ENCODE peak calls at places on chromosomes 1 and 21, in ten cellular contexts. G is AG09319, Q is osteocyte, W is HFF-Myc, H is tibial artery, V is HFFc6, I is HCT116, Z is ovary, P is thoracic aorta, A is uterus. J is an unnamed sample.

GRCh38 chr1:168179411-168180147 is 817 bp downstream of the TIPRL start:
- DNase-seq in W (no peak), H (no peak), G (no peak), Q (no peak), I (no peak), P (no peak), V (peak), A (no peak), Z (no peak), J (no peak)

GRCh38 chr21:44869860-44870747 is 3.4 kb downstream of the PTTG1IP start:
- DNase-seq in H (peak), G (peak), V (peak), A (peak), Z (peak), W (peak), I (peak), Q (no peak), P (peak), J (peak)

GRCh38 chr1:226738995-226739695 is at the start of gene ITPKB:
- DNase-seq in H (peak), Z (peak), V (no peak), P (no peak), A (peak), Q (no peak), I (no peak), W (peak), G (no peak), J (no peak)

GRCh38 chr1:38527373-38527966 is 332.1 kb downstream of the RRAGC start:
- DNase-seq in P (no peak), I (peak), W (no peak), Q (no peak), H (no peak), V (no peak), A (no peak), Z (no peak), G (no peak), J (no peak)

GRCh38 chr21:43005635-43006034 is 31.3 kb downstream of the PKNOX1 start:
- DNase-seq in H (no peak), W (no peak), P (no peak), I (no peak), V (no peak), G (no peak), Q (no peak), Z (no peak), A (no peak), J (no peak)

GRCh38 chr1:240151126-240151735 is 59.5 kb downstream of the FMN2 start:
- DNase-seq in A (no peak), H (no peak), Q (no peak), G (no peak), I (no peak), Z (no peak), V (peak), W (no peak), P (no peak), J (no peak)

GRCh38 chr1:220893701-220894024 is 14.4 kb downstream of the HLX start:
- DNase-seq in V (no peak), G (no peak), H (no peak), Q (no peak), Z (no peak), I (no peak), P (no peak), W (no peak), A (no peak), J (no peak)

GRCh38 chr1:4267381-4268261 is 367.5 kb upstream of the C1orf174 start:
- DNase-seq in Q (no peak), G (no peak), W (no peak), A (no peak), P (no peak), H (no peak), Z (no peak), I (no peak), V (no peak), J (no peak)

GRCh38 chr1:31615939-31616338 is 1.6 kb upstream of the HCRTR1 start:
- DNase-seq in G (no peak), Z (no peak), V (no peak), W (no peak), Q (no peak), I (no peak), P (no peak), H (no peak), A (no peak), J (no peak)

GRCh38 chr21:14699433-14700410 is 153.6 kb upstream of the SAMSN1 start:
- DNase-seq in H (no peak), G (no peak), V (no peak), W (no peak), Z (no peak), I (no peak), P (no peak), A (no peak), Q (no peak), J (no peak)

GRCh38 chr1:3113741-3114056 is 44.7 kb downstream of the PRDM16 start:
- DNase-seq in G (no peak), H (no peak), Z (no peak), P (no peak), V (no peak), I (no peak), Q (no peak), A (no peak), W (no peak), J (no peak)

GRCh38 chr1:78254517-78254916 is 208.8 kb downstream of the GIPC2 start:
- DNase-seq in Q (no peak), G (no peak), H (no peak), A (no peak), W (peak), V (peak), P (no peak), I (no peak), Z (no peak), J (no peak)

GRCh38 chr1:176691251-176692228 is 228.6 kb downstream of the PAPPA2 start:
- DNase-seq in Q (no peak), G (peak), I (peak), Z (no peak), H (no peak), V (peak), P (no peak), A (no peak), W (peak), J (no peak)

GRCh38 chr1:185704181-185704580 is 30.0 kb upstream of the HMCN1 start:
- DNase-seq in V (no peak), I (no peak), A (no peak), H (no peak), W (no peak), Z (no peak), P (no peak), G (no peak), Q (no peak), J (no peak)

GRCh38 chr1:216368249-216368648 is 55.0 kb downstream of the USH2A start:
- DNase-seq in Z (no peak), G (no peak), W (no peak), P (no peak), Q (no peak), A (no peak), V (no peak), H (no peak), I (no peak), J (no peak)

GRCh38 chr1:192512426-192513125 is 63.0 kb upstream of the RGS1 start:
- DNase-seq in V (no peak), A (no peak), Q (no peak), G (no peak), H (peak), P (no peak), W (no peak), Z (no peak), I (no peak), J (no peak)

GRCh38 chr1:1361982-1362423 is 3.6 kb upstream of the MXRA8 start:
- DNase-seq in W (no peak), G (peak), Z (peak), I (no peak), P (no peak), V (peak), A (peak), H (peak), Q (no peak), J (no peak)

GRCh38 chr1:183226963-183227362 is 40.9 kb downstream of the LAMC2 start:
- DNase-seq in H (no peak), Q (no peak), Z (no peak), A (no peak), P (no peak), V (no peak), W (no peak), G (no peak), I (no peak), J (no peak)

GRCh38 chr1:11845641-11846335 is 1.8 kb downstream of the NPPA start:
- DNase-seq in H (no peak), A (no peak), Z (no peak), V (no peak), G (no peak), P (no peak), Q (no peak), I (no peak), W (no peak), J (no peak)

GRCh38 chr21:38067086-38067739 is 151.0 kb upstream of the KCNJ6 start:
- DNase-seq in Q (no peak), V (no peak), P (no peak), G (no peak), Z (no peak), I (no peak), W (no peak), H (no peak), A (no peak), J (no peak)

GRCh38 chr21:29939859-29940245 is at the start of gene GRIK1:
- DNase-seq in P (no peak), H (no peak), V (no peak), Q (no peak), A (no peak), W (no peak), I (no peak), Z (no peak), G (no peak), J (no peak)

GRCh38 chr21:16196521-16197208 is 466.9 kb downstream of the USP25 start:
- DNase-seq in A (no peak), P (no peak), Q (no peak), I (no peak), W (no peak), G (no peak), H (no peak), V (no peak), Z (no peak), J (no peak)

GRCh38 chr1:227994632-227995300 is 12.0 kb upstream of the WNT3A start:
- DNase-seq in P (no peak), V (no peak), A (no peak), Q (peak), H (no peak), W (no peak), G (no peak), Z (no peak), I (no peak), J (peak)

GRCh38 chr21:42114646-42115045 is 43.5 kb downstream of the UMODL1 start:
- DNase-seq in P (no peak), A (no peak), W (no peak), I (no peak), V (no peak), G (no peak), Q (no peak), Z (no peak), H (no peak), J (no peak)

GRCh38 chr1:239418683-239419082 is 32.3 kb downstream of the CHRM3 start:
- DNase-seq in A (no peak), W (no peak), Z (no peak), H (no peak), P (no peak), V (no peak), I (no peak), Q (no peak), G (no peak), J (no peak)

GRCh38 chr21:20486303-20486702 is 511.9 kb upstream of the NCAM2 start:
- DNase-seq in Q (no peak), W (no peak), I (no peak), Z (no peak), H (no peak), V (no peak), P (no peak), A (no peak), G (no peak), J (no peak)

GRCh38 chr1:23215751-23216449 is 1.4 kb downstream of the HTR1D start:
- DNase-seq in A (no peak), V (no peak), I (no peak), W (no peak), Q (no peak), H (no peak), P (no peak), G (no peak), Z (no peak), J (no peak)

GRCh38 chr1:212450331-212450881 is 17.7 kb downstream of the NENF start:
- DNase-seq in H (no peak), Q (no peak), P (no peak), W (no peak), G (peak), Z (no peak), A (no peak), V (peak), I (no peak), J (peak)

GRCh38 chr21:37153193-37153934 is 80.3 kb downstream of the TTC3 start:
- DNase-seq in I (no peak), W (peak), P (no peak), Z (no peak), G (no peak), A (peak), H (no peak), V (peak), Q (no peak), J (no peak)

GRCh38 chr1:161420763-161421455 is 53.2 kb upstream of the CFAP126 start:
- DNase-seq in V (no peak), Q (no peak), P (no peak), Z (no peak), H (no peak), G (no peak), W (no peak), I (peak), A (no peak), J (no peak)

GRCh38 chr21:35021546-35021945 is 27.6 kb downstream of the RUNX1 start:
- DNase-seq in W (no peak), A (no peak), G (no peak), P (no peak), V (no peak), H (no peak), Z (no peak), Q (no peak), I (no peak), J (peak)

GRCh38 chr21:35024071-35024420 is 25.1 kb downstream of the RUNX1 start:
- DNase-seq in G (no peak), V (no peak), W (no peak), P (no peak), I (no peak), H (no peak), Z (no peak), A (no peak), Q (no peak), J (no peak)

GRCh38 chr21:35024475-35024874 is 24.6 kb downstream of the RUNX1 start:
- DNase-seq in H (no peak), A (no peak), W (no peak), Z (no peak), Q (no peak), I (no peak), V (peak), G (no peak), P (no peak), J (no peak)

GRCh38 chr21:35025206-35026152 is 23.6 kb downstream of the RUNX1 start:
- DNase-seq in A (no peak), G (no peak), W (no peak), Z (no peak), V (no peak), H (no peak), Q (no peak), P (no peak), I (no peak), J (peak)

DNA sequence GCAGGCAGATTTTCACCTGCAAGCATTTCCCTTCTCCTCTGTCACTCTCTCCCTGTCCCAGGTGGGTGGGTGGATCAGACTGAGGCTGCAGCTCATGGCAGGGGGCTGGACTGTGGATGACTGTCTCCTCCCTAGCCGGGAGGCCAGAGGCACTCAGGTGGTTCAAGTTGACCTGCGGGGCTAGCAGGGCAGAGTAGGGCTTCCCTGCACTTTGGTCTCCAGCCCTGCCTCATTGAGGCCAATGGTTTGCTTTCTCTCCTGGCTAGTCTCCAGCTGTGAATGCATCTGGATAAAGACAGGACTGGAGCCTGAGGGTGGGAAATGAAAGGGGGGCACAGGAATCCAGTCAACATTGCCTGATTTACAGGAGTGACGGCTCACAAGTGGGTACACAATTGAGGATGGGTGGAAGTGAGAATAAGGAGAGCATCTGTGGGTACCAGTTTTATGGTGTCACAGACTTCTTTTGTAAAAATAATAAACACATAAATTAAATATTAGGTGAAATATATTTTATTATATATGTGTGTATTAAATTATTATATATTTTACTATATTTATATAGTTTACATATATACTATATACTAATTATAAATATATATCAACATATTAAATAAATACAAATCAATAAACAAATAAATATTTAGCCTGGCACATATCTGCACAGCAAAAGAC is 25.6 kb downstream of the RUNX1 start:
- DNase-seq in G (no peak), Z (no peak), A (no peak), P (no peak), H (no peak), V (no peak), Q (no peak), W (no peak), I (no peak), J (peak)
- TF ChIP-seq CTCF in G (no peak), Z (no peak), A (no peak), P (no peak), H (no peak), V (no peak), Q (no peak), W (no peak), I (no peak), J (no peak)

DNA sequence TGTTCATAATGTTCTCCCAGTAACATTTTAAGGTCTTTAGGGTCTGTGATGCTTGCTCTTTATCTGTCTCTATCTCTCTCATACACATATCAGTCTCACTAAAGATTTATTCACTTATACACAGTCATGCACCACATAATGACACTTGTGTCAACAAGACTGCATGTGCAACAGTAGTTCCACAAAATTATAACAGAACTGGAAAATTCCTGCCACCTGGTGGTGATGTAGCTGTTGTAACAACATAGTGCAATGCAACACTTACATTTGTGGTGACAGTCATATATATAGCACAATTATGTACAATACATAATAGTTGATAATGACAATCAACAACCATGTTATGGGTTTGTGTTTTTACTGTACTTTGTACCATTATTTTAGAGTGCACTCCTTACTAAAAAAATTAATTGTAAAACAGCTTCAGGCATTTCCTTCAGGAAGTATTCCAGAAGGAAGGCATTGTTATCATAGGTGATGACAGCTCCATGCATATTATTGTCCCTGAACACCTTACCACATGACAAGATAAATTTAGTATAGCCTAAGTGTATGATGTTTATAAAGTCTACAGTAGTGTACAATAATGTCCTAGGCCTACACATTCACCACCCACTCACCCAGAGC is 8.1 kb downstream of the TDRD5 start:
- DNase-seq in I (peak), P (no peak), A (no peak), Z (no peak), H (no peak), W (peak), V (peak), Q (no peak), G (no peak), J (no peak)
- TF ChIP-seq CTCF in I (peak), P (peak), A (no peak), Z (no peak), H (peak), W (peak), V (peak), Q (peak), G (peak), J (no peak)

DNA sequence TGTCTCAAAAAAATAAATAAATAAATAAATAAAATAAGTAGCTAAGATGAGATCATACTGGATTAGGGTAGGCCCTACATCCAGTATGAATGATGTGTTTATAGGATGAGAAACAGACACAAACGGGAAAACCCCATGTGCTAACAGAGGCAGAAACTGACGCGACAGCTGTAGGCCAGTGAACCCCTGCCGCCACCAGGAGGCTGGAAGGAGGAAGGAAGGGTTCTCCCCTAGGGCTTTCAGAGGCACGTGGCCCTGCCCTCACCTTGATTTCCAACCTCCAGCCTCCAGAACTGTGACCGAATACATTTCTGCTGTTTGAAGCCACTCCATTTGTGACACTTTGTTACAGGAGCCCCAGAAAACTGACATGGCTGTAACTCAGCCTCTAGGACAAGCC is 38.5 kb downstream of the CHD5 start:
- DNase-seq in A (no peak), Z (no peak), V (no peak), P (no peak), Q (no peak), G (no peak), I (no peak), H (no peak), W (peak), J (no peak)
- TF ChIP-seq CTCF in A (no peak), Z (no peak), V (peak), P (no peak), Q (no peak), G (no peak), I (peak), H (no peak), W (peak), J (no peak)

GRCh38 chr21:31298618-31299269 is 45.3 kb downstream of the TIAM1 start:
- DNase-seq in W (no peak), P (no peak), V (no peak), I (no peak), A (no peak), Z (no peak), G (no peak), Q (no peak), H (no peak), J (no peak)

GRCh38 chr21:31293986-31294385 is 50.1 kb downstream of the TIAM1 start:
- DNase-seq in W (peak), Q (no peak), P (no peak), G (peak), V (peak), H (no peak), A (peak), I (peak), Z (no peak), J (no peak)

GRCh38 chr21:31294691-31295090 is 49.4 kb downstream of the TIAM1 start:
- DNase-seq in Q (no peak), V (no peak), Z (no peak), W (no peak), G (no peak), H (no peak), I (no peak), A (no peak), P (no peak), J (no peak)

GRCh38 chr21:31295676-31296075 is 48.4 kb downstream of the TIAM1 start:
- DNase-seq in G (no peak), A (no peak), Z (no peak), Q (no peak), V (no peak), W (no peak), P (no peak), I (no peak), H (no peak), J (no peak)

DNA sequence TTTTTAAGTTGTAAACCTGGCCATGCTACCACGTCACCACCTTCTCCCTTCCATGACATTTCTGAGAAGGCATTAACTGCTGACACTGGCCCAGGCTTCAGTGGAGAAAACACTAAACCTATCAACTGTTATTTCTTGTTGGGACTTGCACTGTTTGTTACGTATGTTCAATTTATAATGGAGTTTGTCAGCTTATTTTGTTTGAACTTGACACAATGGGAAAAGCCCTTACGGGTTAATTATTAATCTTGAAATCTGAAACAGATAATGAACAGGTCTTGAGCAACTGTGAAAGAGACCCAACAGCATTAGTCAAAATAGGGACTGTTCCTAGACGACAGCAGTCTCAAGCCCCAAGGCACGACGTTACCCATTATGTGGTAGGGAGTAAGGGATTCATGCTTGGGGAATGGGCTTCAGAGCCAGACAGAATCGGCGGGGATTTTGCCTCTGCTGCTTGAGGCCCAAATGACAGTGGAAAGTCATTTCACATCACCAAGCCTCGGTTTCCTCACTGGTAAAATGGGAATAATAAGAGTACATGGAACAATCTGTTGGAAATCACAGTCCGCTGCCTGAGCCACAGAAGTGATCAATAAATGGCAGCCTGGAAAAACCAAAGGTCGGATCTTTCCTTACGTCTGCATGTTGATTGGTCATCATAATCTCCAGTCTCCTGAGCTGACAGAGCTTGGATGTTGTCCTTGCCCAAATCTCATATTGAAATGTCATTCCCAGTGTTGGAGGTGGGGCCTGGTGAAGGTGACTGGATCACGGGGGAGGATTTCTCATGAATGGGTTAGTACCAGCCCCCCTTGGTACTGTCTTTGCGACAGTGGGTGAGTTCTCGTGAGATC is 44.5 kb downstream of the TIAM1 start:
- DNase-seq in Q (no peak), P (no peak), W (no peak), I (no peak), Z (no peak), V (no peak), H (no peak), G (no peak), A (no peak), J (no peak)
- TF ChIP-seq CTCF in Q (no peak), P (no peak), W (no peak), I (no peak), Z (no peak), V (no peak), H (no peak), G (no peak), A (no peak), J (no peak)